ENCODE peak calls at places on chromosomes 3 and 15, in six cellular contexts. O is psoas muscle; E is PC-3; A is uterus; W is CD8-positive, alpha-beta T cell; Y is hepatocyte. N is an unnamed sample.

GRCh38 chr3:53131136-53131495 is 881 bp upstream of the RFT1 start:
- DNase-seq in O (no peak), E (no peak), A (no peak), W (no peak), Y (no peak), N (no peak)

GRCh38 chr3:100042577-100042981 is 71.7 kb downstream of the FILIP1L start:
- DNase-seq in O (no peak), E (peak; percentile 85), A (no peak), W (no peak), Y (no peak), N (no peak)

GRCh38 chr3:12967751-12968209 is 105.4 kb downstream of the IQSEC1 start:
- DNase-seq in O (peak; percentile 91), E (peak; percentile 78), A (peak; percentile 94), W (peak; percentile 86), Y (peak; percentile 96), N (peak; percentile 94)

GRCh38 chr3:73535935-73536334 is 88.8 kb downstream of the PDZRN3 start:
- DNase-seq in O (no peak), E (no peak), A (no peak), W (no peak), Y (no peak), N (no peak)

GRCh38 chr3:157098121-157098822 is 61.7 kb downstream of the CCNL1 start:
- DNase-seq in O (no peak), E (no peak), A (no peak), W (no peak), Y (no peak), N (no peak)

GRCh38 chr3:121649645-121650044 is 11.1 kb downstream of the HCLS1 start:
- DNase-seq in O (no peak), E (peak; percentile 64), A (no peak), W (no peak), Y (no peak), N (no peak)

GRCh38 chr3:11651900-11652299 is 8.2 kb upstream of the VGLL4 start:
- DNase-seq in O (no peak), E (peak; percentile 70), A (no peak), W (no peak), Y (peak; percentile 36), N (no peak)

GRCh38 chr15:81480645-81481053 is 106.6 kb upstream of the TMC3 start:
- DNase-seq in O (no peak), E (peak; percentile 79), A (peak; percentile 17), W (no peak), Y (peak; percentile 86), N (no peak)

GRCh38 chr15:38670142-38671002 is 105.8 kb upstream of the RASGRP1 start:
- DNase-seq in O (no peak), E (no peak), A (no peak), W (peak; percentile 51), Y (no peak), N (no peak)

GRCh38 chr3:194183271-194183670 is 47.3 kb downstream of the HES1 start:
- DNase-seq in O (no peak), E (no peak), A (no peak), W (no peak), Y (no peak), N (no peak)

GRCh38 chr15:48273047-48273446 is 58.2 kb upstream of the DUT start:
- DNase-seq in O (no peak), E (no peak), A (no peak), W (no peak), Y (no peak), N (no peak)

GRCh38 chr3:151553873-151554272 is 93.0 kb upstream of the IGSF10 start:
- DNase-seq in O (peak; percentile 16), E (no peak), A (peak; percentile 21), W (no peak), Y (peak; percentile 22), N (no peak)

GRCh38 chr3:98893740-98894139 is 7.8 kb downstream of the DCBLD2 start:
- DNase-seq in O (no peak), E (no peak), A (no peak), W (no peak), Y (no peak), N (no peak)

GRCh38 chr3:193194417-193194816 is 46.6 kb upstream of the PLAAT1 start:
- DNase-seq in O (no peak), E (no peak), A (no peak), W (no peak), Y (no peak), N (no peak)

GRCh38 chr15:29815000-29815704 is 7.1 kb downstream of the TJP1 start:
- DNase-seq in O (no peak), E (peak; percentile 63), A (no peak), W (no peak), Y (peak; percentile 39), N (no peak)

DNA sequence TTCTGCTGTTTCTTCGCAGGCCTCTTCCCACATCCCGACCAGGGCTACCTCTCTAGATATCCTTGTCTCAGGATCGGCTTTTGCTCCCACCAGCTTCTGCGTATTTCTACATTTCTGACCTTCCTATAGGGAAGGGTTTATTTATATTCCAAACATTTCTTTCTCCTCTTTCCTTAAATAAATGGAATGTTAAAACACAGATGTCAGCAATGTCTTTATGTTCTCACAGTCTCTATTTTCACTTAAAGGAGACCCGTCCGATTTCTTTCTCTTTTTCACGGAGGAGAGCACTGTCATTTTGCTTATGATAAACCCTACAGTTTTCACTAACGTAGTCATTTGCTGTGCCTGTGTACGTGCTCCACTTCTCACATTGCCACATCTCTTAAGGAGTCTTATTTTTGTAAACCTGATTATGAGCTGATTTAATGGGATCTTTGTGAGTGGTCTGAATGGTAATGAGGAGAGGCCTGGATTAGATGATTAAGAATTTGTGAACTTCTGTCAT is 630 bp downstream of the KIF15 start:
- DNase-seq in O (no peak), E (no peak), A (no peak), W (no peak), Y (no peak), N (no peak)
- H3K36me3 ChIP-seq in O (peaks cover 22% of the 10 kb centered on the region), E (peaks cover 63% of the 10 kb centered on the region), A (no peaks in the 10 kb centered on the region), W (no peaks in the 10 kb centered on the region), Y (no peaks in the 10 kb centered on the region), N (no peaks in the 10 kb centered on the region)

DNA sequence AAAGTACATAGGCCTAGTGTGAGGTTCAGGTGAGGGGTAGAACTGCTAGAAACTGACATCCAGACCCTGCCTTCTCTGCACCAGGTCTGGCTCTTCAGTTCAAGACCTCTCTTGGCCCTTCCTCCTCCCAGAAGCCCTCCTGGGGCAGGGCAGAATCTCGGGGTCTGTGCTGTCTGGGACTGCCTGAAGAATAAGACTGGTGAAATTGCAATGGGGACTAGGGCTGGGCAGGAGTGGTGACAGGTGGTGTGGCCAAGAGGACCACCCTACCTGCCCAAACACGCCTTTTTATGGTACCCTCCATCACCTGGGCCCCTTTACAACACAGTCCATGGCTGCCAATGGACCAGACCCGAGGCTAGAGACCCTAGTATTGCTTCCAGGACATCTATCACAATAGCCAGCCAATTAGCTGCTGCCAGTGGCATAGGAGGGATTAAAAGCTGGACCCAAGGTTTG is 1.5 kb upstream of the NCKIPSD start:
- DNase-seq in O (no peak), E (no peak), A (no peak), W (no peak), Y (no peak), N (no peak)
- H3K36me3 ChIP-seq in O (peaks cover 53% of the 10 kb centered on the region), E (peaks cover 47% of the 10 kb centered on the region), A (no peaks in the 10 kb centered on the region), W (peaks cover 29% of the 10 kb centered on the region), Y (no peaks in the 10 kb centered on the region), N (peaks cover 10% of the 10 kb centered on the region)

GRCh38 chr3:107810195-107811071 is 280.4 kb downstream of the CD47 start:
- DNase-seq in O (no peak), E (peak; percentile 75), A (no peak), W (no peak), Y (peak; percentile 28), N (no peak)

GRCh38 chr3:107803170-107803569 is 280.4 kb downstream of the BBX start:
- DNase-seq in O (no peak), E (no peak), A (no peak), W (no peak), Y (no peak), N (no peak)

GRCh38 chr3:107800705-107801104 is 277.9 kb downstream of the BBX start:
- DNase-seq in O (no peak), E (no peak), A (no peak), W (no peak), Y (no peak), N (no peak)

GRCh38 chr3:107806021-107806420 is 283.3 kb downstream of the BBX start:
- DNase-seq in O (no peak), E (no peak), A (no peak), W (no peak), Y (no peak), N (no peak)
- H3K36me3 ChIP-seq in O (peaks cover 75% of the 10 kb centered on the region), E (peaks cover 13% of the 10 kb centered on the region), A (no peaks in the 10 kb centered on the region), W (peaks cover 29% of the 10 kb centered on the region), Y (no peaks in the 10 kb centered on the region), N (no peaks in the 10 kb centered on the region)

DNA sequence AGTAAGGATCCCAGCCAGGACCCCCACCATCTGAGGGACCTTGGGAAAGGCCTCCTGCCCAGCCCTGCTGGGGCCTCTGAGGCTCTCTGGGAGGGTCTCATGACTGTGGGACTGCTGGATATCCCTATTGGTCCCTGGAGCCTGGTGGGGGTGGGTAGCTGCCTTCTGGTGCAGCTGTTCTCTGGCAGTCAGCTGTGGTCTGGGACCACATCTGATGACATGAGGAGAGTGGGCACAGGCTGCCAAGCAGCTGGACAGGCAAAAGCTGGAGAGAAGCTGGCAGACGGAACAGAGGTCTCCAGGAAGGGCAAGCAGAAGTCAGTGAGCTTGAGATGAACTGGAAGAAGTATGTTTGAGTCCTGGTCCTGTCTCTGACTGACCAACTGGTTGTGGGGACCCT is 22.4 kb downstream of the PLEKHO2 start:
- DNase-seq in O (no peak), E (no peak), A (no peak), W (no peak), Y (no peak), N (no peak)
- H3K36me3 ChIP-seq in O (peaks cover 27% of the 10 kb centered on the region), E (no peaks in the 10 kb centered on the region), A (no peaks in the 10 kb centered on the region), W (peaks cover 25% of the 10 kb centered on the region), Y (no peaks in the 10 kb centered on the region), N (no peaks in the 10 kb centered on the region)

DNA sequence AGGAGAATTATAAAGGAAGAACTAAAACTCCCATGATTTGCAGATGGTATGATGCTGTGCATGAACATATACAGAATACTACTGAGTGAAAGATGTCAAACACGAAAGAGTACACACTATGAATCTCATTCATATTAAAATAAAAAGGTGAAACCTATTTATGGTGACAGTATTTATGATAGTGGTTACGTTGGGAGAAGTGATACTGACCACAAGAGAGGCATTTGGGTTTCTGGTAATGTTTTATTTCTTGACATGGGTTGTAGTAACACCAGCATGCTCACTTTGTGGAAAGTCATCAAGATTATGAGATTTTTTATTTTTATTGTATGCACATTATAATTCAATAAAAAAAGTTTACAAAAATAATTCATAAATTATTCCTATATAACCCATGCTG is 324.0 kb downstream of the GAP43 start:
- DNase-seq in O (no peak), E (no peak), A (no peak), W (no peak), Y (no peak), N (no peak)
- H3K36me3 ChIP-seq in O (no peaks in the 10 kb centered on the region), E (no peaks in the 10 kb centered on the region), A (no peaks in the 10 kb centered on the region), W (no peaks in the 10 kb centered on the region), Y (no peaks in the 10 kb centered on the region), N (no peaks in the 10 kb centered on the region)

DNA sequence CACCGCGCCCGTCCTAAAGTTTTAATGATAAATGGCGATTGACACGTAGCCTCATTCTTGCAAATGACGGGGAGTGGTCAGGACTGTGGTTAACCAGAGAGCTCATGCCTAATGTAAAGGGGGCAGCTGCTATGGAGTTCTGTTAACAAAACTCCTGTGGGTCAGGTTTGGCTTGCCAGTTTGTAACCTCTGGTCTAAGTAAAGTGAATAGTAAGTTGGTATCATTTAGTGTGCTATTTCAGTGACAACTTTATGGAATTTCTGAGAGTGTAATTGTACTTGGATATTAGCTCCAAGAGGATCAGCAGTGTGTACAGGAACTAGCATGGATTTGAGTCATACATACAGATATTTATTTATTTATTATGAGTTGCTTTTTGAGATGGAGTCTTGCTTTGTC is 87.9 kb downstream of the RGMA start:
- DNase-seq in O (no peak), E (no peak), A (no peak), W (no peak), Y (no peak), N (no peak)
- H3K36me3 ChIP-seq in O (peaks cover 100% of the 10 kb centered on the region), E (peaks cover 73% of the 10 kb centered on the region), A (no peaks in the 10 kb centered on the region), W (peaks cover 74% of the 10 kb centered on the region), Y (peaks cover 4% of the 10 kb centered on the region), N (peaks cover 17% of the 10 kb centered on the region)